ENCODE peak calls at places on chromosome 2, in nine cellular contexts. G, S, J, A, N, C, I, V and Q are unnamed samples.

GRCh38 chr2:43227830-43228280 is 1.4 kb upstream of the ZFP36L2 start:
- DNase-seq in G (no peak), S (no peak), V (no peak), J (no peak), I (peak), A (no peak), C (peak), N (no peak), Q (no peak)

GRCh38 chr2:120318626-120319025 is 27.3 kb upstream of the INHBB start:
- DNase-seq in G (no peak), V (no peak), S (no peak), J (no peak), N (no peak), I (no peak), C (no peak), A (no peak), Q (no peak)

GRCh38 chr2:66534461-66534860 is 99.5 kb downstream of the MEIS1 start:
- DNase-seq in V (no peak), G (no peak), I (no peak), A (no peak), C (no peak), N (no peak), S (no peak), J (no peak), Q (no peak)

GRCh38 chr2:184945306-184945705 is 347.0 kb downstream of the ZNF804A start:
- DNase-seq in C (no peak), N (no peak), S (no peak), V (no peak), J (no peak), A (no peak), I (no peak), G (no peak), Q (no peak)

GRCh38 chr2:3301001-3301400 is 76.6 kb downstream of the EIPR1 start:
- DNase-seq in G (no peak), C (no peak), A (no peak), N (no peak), J (no peak), I (no peak), V (no peak), S (no peak), Q (no peak)

GRCh38 chr2:203551653-203552250 is 16.7 kb upstream of the RAPH1 start:
- DNase-seq in S (no peak), C (peak), V (no peak), A (no peak), J (no peak), I (no peak), G (no peak), N (no peak), Q (no peak)

GRCh38 chr2:16623046-16623445 is 42.6 kb downstream of the CYRIA start:
- DNase-seq in N (no peak), J (no peak), A (no peak), S (no peak), G (no peak), V (no peak), C (no peak), I (no peak), Q (no peak)

GRCh38 chr2:239896075-239896474 is 129.1 kb downstream of the NDUFA10 start:
- DNase-seq in C (no peak), N (no peak), I (no peak), S (no peak), A (no peak), G (peak), J (no peak), V (no peak), Q (no peak)

GRCh38 chr2:126856403-126856802 is 42.3 kb upstream of the TEX51 start:
- DNase-seq in N (no peak), V (no peak), C (no peak), S (no peak), J (no peak), I (no peak), A (no peak), G (no peak), Q (no peak)

GRCh38 chr2:101197215-101197745 is 46.1 kb upstream of the TBC1D8 start:
- DNase-seq in C (no peak), A (no peak), V (no peak), S (no peak), I (no peak), N (no peak), G (no peak), J (no peak), Q (peak)

GRCh38 chr2:197838036-197838435 is 33.6 kb downstream of the PLCL1 start:
- DNase-seq in V (peak), A (no peak), I (peak), N (no peak), J (no peak), S (no peak), C (no peak), G (no peak), Q (no peak)

GRCh38 chr2:188746727-188747126 is 227.4 kb upstream of the COL3A1 start:
- DNase-seq in A (no peak), G (no peak), C (no peak), V (no peak), I (no peak), S (no peak), N (no peak), J (no peak), Q (no peak)

GRCh38 chr2:47043142-47043890 is 111.8 kb downstream of the STPG4 start:
- DNase-seq in G (peak), I (no peak), A (peak), S (no peak), V (no peak), C (no peak), J (no peak), N (no peak), Q (no peak)

GRCh38 chr2:163247151-163247872 is 408.7 kb upstream of the KCNH7 start:
- DNase-seq in C (no peak), G (no peak), J (no peak), V (no peak), N (peak), I (no peak), S (no peak), A (no peak), Q (no peak)

GRCh38 chr2:173970421-173971042 is 5.4 kb upstream of the SP3 start:
- DNase-seq in J (no peak), I (no peak), N (no peak), C (no peak), G (no peak), S (no peak), A (no peak), V (no peak), Q (no peak)

GRCh38 chr2:163252199-163252598 is 413.6 kb upstream of the KCNH7 start:
- DNase-seq in A (no peak), I (no peak), J (no peak), V (no peak), S (no peak), G (no peak), N (no peak), C (no peak), Q (no peak)

GRCh38 chr2:188570365-188570764 is 278.7 kb downstream of the GULP1 start:
- DNase-seq in N (no peak), G (no peak), J (no peak), C (no peak), V (no peak), I (no peak), S (no peak), A (no peak), Q (no peak)

GRCh38 chr2:238928520-238929241 is 80.8 kb downstream of the TWIST2 start:
- DNase-seq in J (no peak), G (no peak), V (no peak), C (no peak), N (no peak), A (no peak), S (no peak), I (no peak), Q (no peak)

GRCh38 chr2:158457826-158458616 is 1.3 kb downstream of the PKP4 start:
- DNase-seq in S (peak), I (peak), V (peak), A (peak), J (peak), G (peak), C (peak), N (peak), Q (no peak)

GRCh38 chr2:196849895-196850294 is 40.7 kb upstream of the C2orf66 start:
- DNase-seq in S (no peak), G (no peak), A (no peak), I (no peak), J (no peak), C (peak), N (no peak), V (no peak), Q (no peak)

GRCh38 chr2:41413813-41414485 is 633.9 kb upstream of the PKDCC start:
- DNase-seq in G (no peak), J (no peak), N (no peak), A (no peak), C (no peak), I (no peak), S (no peak), V (no peak), Q (no peak)

GRCh38 chr2:232633413-232634318 is at the start of gene EFHD1:
- DNase-seq in V (peak), J (peak), C (peak), N (no peak), S (no peak), G (peak), I (peak), A (peak), Q (no peak)

GRCh38 chr2:44455877-44456276 is 94.1 kb downstream of the CAMKMT start:
- DNase-seq in V (no peak), J (no peak), C (no peak), A (no peak), I (no peak), G (no peak), S (no peak), N (no peak), Q (no peak)

GRCh38 chr2:142965464-142965863 is 88.0 kb downstream of the KYNU start:
- DNase-seq in J (no peak), A (no peak), V (no peak), C (no peak), S (no peak), G (no peak), I (no peak), N (no peak), Q (no peak)

GRCh38 chr2:77746780-77747179 is 224.6 kb upstream of the LRRTM4 start:
- DNase-seq in V (no peak), N (no peak), A (no peak), C (no peak), G (no peak), S (no peak), I (no peak), J (no peak), Q (no peak)

GRCh38 chr2:28982381-28982950 is 1.4 kb downstream of the TOGARAM2 start:
- DNase-seq in J (no peak), A (no peak), I (no peak), N (no peak), S (no peak), V (no peak), C (no peak), G (no peak), Q (no peak)

GRCh38 chr2:7024261-7024660 is 107.0 kb downstream of the RNF144A start:
- DNase-seq in I (no peak), C (no peak), J (no peak), S (no peak), A (no peak), N (no peak), G (no peak), V (no peak), Q (no peak)

GRCh38 chr2:29323301-29323700 is 208.1 kb downstream of the CLIP4 start:
- DNase-seq in C (no peak), N (no peak), V (no peak), A (no peak), S (no peak), G (no peak), I (no peak), J (no peak), Q (no peak)

GRCh38 chr2:96594701-96595152 is 43.4 kb downstream of the KANSL3 start:
- DNase-seq in G (no peak), V (peak), C (no peak), N (no peak), A (no peak), S (no peak), J (no peak), I (no peak), Q (no peak)

GRCh38 chr2:9230881-9231280 is 24.3 kb downstream of the ASAP2 start:
- DNase-seq in I (no peak), V (no peak), J (no peak), G (no peak), A (no peak), N (no peak), S (peak), C (peak), Q (no peak)

GRCh38 chr2:17879137-17879912 is 858 bp downstream of the KCNS3 start:
- DNase-seq in C (peak), I (peak), S (no peak), G (peak), A (no peak), N (peak), J (no peak), V (peak), Q (no peak)

GRCh38 chr2:233387667-233388528 is 33.6 kb downstream of the DGKD start:
- DNase-seq in C (no peak), I (no peak), V (no peak), A (peak), G (peak), S (no peak), J (no peak), N (no peak), Q (no peak)

GRCh38 chr2:202841090-202841867 is 30.3 kb downstream of the ICA1L start:
- DNase-seq in J (no peak), C (no peak), N (no peak), I (no peak), A (no peak), V (no peak), G (no peak), S (no peak), Q (no peak)

GRCh38 chr2:64987963-64988419 is 1.2 kb upstream of the SLC1A4 start:
- DNase-seq in I (no peak), V (no peak), G (no peak), C (peak), A (no peak), S (peak), N (no peak), J (no peak), Q (no peak)

GRCh38 chr2:232532406-232532805 is 6.4 kb downstream of the CHRND start:
- DNase-seq in A (no peak), V (no peak), J (no peak), G (no peak), I (no peak), S (no peak), C (no peak), N (no peak), Q (peak)